ENCODE peak calls at places on chromosomes 2 and 18, in ten cellular contexts. I, R, T, N, P, W, L, K, E and Y are unnamed samples.
A peak's percentile ranks its signal among the peaks of the same experiment; 100 is the strongest.

GRCh38 chr2:56369316-56369715 is 185.5 kb downstream of the CCDC85A start:
- DNase-seq in I (no peak), W (no peak), L (no peak), T (no peak), K (no peak), R (no peak), N (no peak), P (no peak), E (no peak), Y (no peak)

GRCh38 chr2:157789933-157790511 is 86.1 kb downstream of the ACVR1 start:
- DNase-seq in P (peak; percentile 45), E (no peak), N (no peak), T (peak; percentile 75), I (no peak), L (no peak), K (peak; percentile 84), W (no peak), R (no peak), Y (peak; percentile 88)

GRCh38 chr2:230054079-230054478 is 14.6 kb downstream of the SLC16A14 start:
- DNase-seq in R (peak; percentile 90), W (peak; percentile 44), N (no peak), I (no peak), T (no peak), P (no peak), L (no peak), E (no peak), K (no peak), Y (no peak)

GRCh38 chr2:8536686-8537571 is 144.9 kb upstream of the ID2 start:
- DNase-seq in K (peak; percentile 34), W (no peak), P (no peak), I (no peak), E (no peak), L (no peak), T (no peak), N (no peak), R (no peak), Y (peak; percentile 9)

GRCh38 chr2:144041612-144042011 is 478.3 kb downstream of the ZEB2 start:
- DNase-seq in L (no peak), P (no peak), T (no peak), E (no peak), K (no peak), I (no peak), R (no peak), N (no peak), W (no peak), Y (no peak)

GRCh38 chr2:216633616-216634316 is 546 bp downstream of the IGFBP2 start:
- DNase-seq in P (peak; percentile 34), N (no peak), T (peak; percentile 48), W (no peak), E (peak; percentile 10), R (no peak), I (no peak), L (no peak), K (no peak), Y (peak; percentile 46)

GRCh38 chr18:25351280-25351772 is 640 bp downstream of the ZNF521 start:
- DNase-seq in I (no peak), K (no peak), L (peak; percentile 29), E (no peak), R (no peak), N (no peak), W (no peak), T (no peak), P (no peak), Y (no peak)

GRCh38 chr18:48910972-48911545 is 39.7 kb downstream of the SMAD7 start:
- DNase-seq in L (no peak), T (no peak), N (no peak), W (no peak), E (no peak), K (peak; percentile 64), P (no peak), I (no peak), R (no peak), Y (no peak)

GRCh38 chr2:95075440-95075885 is 46.1 kb downstream of the MRPS5 start:
- DNase-seq in L (no peak), R (peak; percentile 12), E (no peak), P (no peak), N (no peak), T (no peak), W (no peak), K (no peak), I (no peak), Y (no peak)

GRCh38 chr2:229835601-229836283 is 86.1 kb downstream of the TRIP12 start:
- DNase-seq in K (no peak), P (no peak), N (no peak), R (no peak), L (no peak), W (no peak), T (no peak), I (no peak), E (no peak), Y (no peak)

GRCh38 chr2:216064014-216064630 is 17.5 kb downstream of the PECR start:
- DNase-seq in L (no peak), P (no peak), N (no peak), W (no peak), I (no peak), T (no peak), K (no peak), E (no peak), R (no peak), Y (no peak)

GRCh38 chr2:12457831-12458230 is 258.9 kb upstream of the TRIB2 start:
- DNase-seq in N (no peak), T (no peak), E (no peak), P (no peak), K (no peak), I (no peak), L (no peak), W (no peak), R (no peak), Y (no peak)

GRCh38 chr2:128475427-128476211 is 157.0 kb upstream of the HS6ST1 start:
- DNase-seq in L (no peak), E (no peak), P (no peak), W (peak; percentile 76), N (no peak), K (no peak), R (no peak), I (no peak), T (no peak), Y (no peak)

GRCh38 chr2:55550368-55551102 is 31.0 kb downstream of the CFAP36 start:
- DNase-seq in K (no peak), T (no peak), L (no peak), P (no peak), N (no peak), E (no peak), I (no peak), R (peak; percentile 33), W (no peak), Y (no peak)

GRCh38 chr2:8457620-8458255 is 224.1 kb upstream of the ID2 start:
- DNase-seq in K (no peak), L (no peak), R (no peak), W (no peak), T (peak; percentile 70), P (no peak), E (no peak), I (no peak), N (no peak), Y (peak; percentile 62)

GRCh38 chr2:95121150-95121494 is 486 bp downstream of the MRPS5 start:
- DNase-seq in I (no peak), N (no peak), P (no peak), E (no peak), L (no peak), R (no peak), W (no peak), K (no peak), T (no peak), Y (no peak)

GRCh38 chr2:70948350-70949003 is 12.8 kb downstream of the ATP6V1B1 start:
- DNase-seq in W (peak; percentile 90), N (peak; percentile 87), K (peak; percentile 82), E (peak; percentile 89), L (peak; percentile 93), T (peak; percentile 83), I (peak; percentile 27), P (peak; percentile 71), R (no peak), Y (peak; percentile 85)

GRCh38 chr2:153595939-153596338 is 117.4 kb upstream of the RPRM start:
- DNase-seq in K (no peak), L (no peak), E (no peak), W (no peak), P (peak; percentile 50), T (peak; percentile 32), R (no peak), N (no peak), I (no peak), Y (no peak)

GRCh38 chr2:191198271-191198670 is 46.9 kb upstream of the MYO1B start:
- DNase-seq in T (no peak), I (no peak), K (no peak), R (no peak), W (no peak), E (no peak), L (peak; percentile 62), N (no peak), P (no peak), Y (no peak)

GRCh38 chr18:3623769-3624545 is 174.0 kb downstream of the TGIF1 start:
- DNase-seq in E (peak; percentile 44), W (peak; percentile 87), L (no peak), P (no peak), T (peak; percentile 73), K (peak; percentile 88), N (no peak), I (no peak), R (peak; percentile 98), Y (peak; percentile 79)

GRCh38 chr18:8977166-8977565 is 125.3 kb upstream of the NDUFV2 start:
- DNase-seq in E (no peak), N (no peak), P (no peak), T (no peak), R (no peak), W (no peak), L (no peak), I (no peak), K (no peak), Y (no peak)

GRCh38 chr18:49846263-49846662 is 32.9 kb upstream of the ACAA2 start:
- DNase-seq in P (peak; percentile 64), W (no peak), N (no peak), K (no peak), T (no peak), L (no peak), I (no peak), E (no peak), R (no peak), Y (no peak)

GRCh38 chr2:43178602-43179542 is 47.5 kb downstream of the ZFP36L2 start:
- DNase-seq in E (no peak), W (peak; percentile 89), P (no peak), L (no peak), T (peak; percentile 81), I (no peak), R (peak; percentile 90), K (peak; percentile 93), N (no peak), Y (peak; percentile 86)

GRCh38 chr2:38740851-38741541 is 10.2 kb downstream of the SRSF7 start:
- DNase-seq in I (no peak), K (no peak), T (no peak), L (peak; percentile 89), N (no peak), W (no peak), P (no peak), R (peak; percentile 76), E (no peak), Y (no peak)

GRCh38 chr2:41353060-41353459 is 694.8 kb upstream of the PKDCC start:
- DNase-seq in I (no peak), E (no peak), R (no peak), K (no peak), P (no peak), W (no peak), L (no peak), N (no peak), T (no peak), Y (no peak)